ENCODE peak calls at places on chromosomes 12 and 14, in nine cellular contexts. S is NCI-H1930, C is cardiac fibroblast, P is fibroblast of pulmonary artery, E is cerebellar nuclear complex, X is fibroblast of lung, Z is nucleus accumbens, G is tibial artery, K is neural crest cell. W is an unnamed sample.

GRCh38 chr12:79776111-79776510 is 85.3 kb upstream of the PAWR start:
- DNase-seq in P (peak; percentile 71), Z (no peak), E (no peak), G (no peak), S (no peak), X (peak; percentile 75), C (peak; percentile 72), K (no peak), W (peak; percentile 88)

GRCh38 chr12:93427779-93428564 is 13.8 kb downstream of the UBE2N start:
- DNase-seq in K (no peak), G (no peak), P (peak; percentile 57), Z (no peak), S (no peak), E (no peak), X (peak; percentile 62), C (peak; percentile 48), W (no peak)

GRCh38 chr14:57057803-57058202 is 210.9 kb downstream of the EXOC5 start:
- DNase-seq in X (no peak), S (no peak), Z (no peak), P (no peak), E (no peak), C (no peak), K (no peak), G (no peak), W (no peak)

GRCh38 chr12:40727774-40728483 is 35.7 kb downstream of the CNTN1 start:
- DNase-seq in C (no peak), K (no peak), Z (no peak), X (no peak), P (no peak), E (no peak), G (no peak), S (no peak), W (no peak)

GRCh38 chr12:53046655-53047220 is 3.1 kb upstream of the TNS2 start:
- DNase-seq in E (no peak), K (peak; percentile 53), X (peak; percentile 92), P (peak; percentile 89), C (peak; percentile 83), S (no peak), G (peak; percentile 95), Z (peak; percentile 71), W (no peak)

GRCh38 chr12:124551268-124552144 is 15.9 kb downstream of the NCOR2 start:
- DNase-seq in G (peak; percentile 85), E (no peak), S (peak; percentile 41), P (no peak), K (no peak), X (no peak), C (no peak), Z (peak; percentile 42), W (peak; percentile 16)

GRCh38 chr14:68814376-68815287 is 21.8 kb upstream of the ZFP36L1 start:
- DNase-seq in E (no peak), Z (no peak), C (peak; percentile 56), X (peak; percentile 72), K (peak; percentile 48), P (peak; percentile 53), S (no peak), G (peak; percentile 50), W (peak; percentile 77)

GRCh38 chr12:17206553-17206952 is 600.6 kb upstream of the LMO3 start:
- DNase-seq in G (no peak), X (no peak), C (no peak), E (no peak), P (no peak), K (no peak), Z (no peak), S (no peak), W (no peak)

GRCh38 chr14:33568935-33569579 is 381.8 kb downstream of the EGLN3 start:
- DNase-seq in E (no peak), X (peak; percentile 65), P (peak; percentile 51), K (no peak), Z (no peak), C (peak; percentile 72), G (no peak), S (no peak), W (no peak)

GRCh38 chr14:41604793-41605534 is 1.7 kb upstream of the LRFN5 start:
- DNase-seq in E (no peak), P (peak; percentile 93), K (peak; percentile 60), Z (no peak), G (no peak), C (peak; percentile 79), S (peak; percentile 42), X (peak; percentile 89), W (peak; percentile 13)

GRCh38 chr14:94028450-94028826 is 2.3 kb downstream of the OTUB2 start:
- DNase-seq in G (no peak), S (no peak), K (no peak), X (peak; percentile 71), Z (no peak), C (peak; percentile 55), P (peak; percentile 31), E (no peak), W (no peak)

GRCh38 chr14:72928872-72929271 is 2.6 kb downstream of the DCAF4 start:
- DNase-seq in P (no peak), Z (no peak), G (no peak), S (no peak), K (no peak), E (no peak), X (no peak), C (no peak), W (no peak)

GRCh38 chr12:64633940-64634337 is 23.6 kb downstream of the RASSF3 start:
- DNase-seq in C (peak; percentile 77), Z (no peak), E (no peak), G (peak; percentile 59), P (peak; percentile 74), X (peak; percentile 75), S (no peak), K (no peak), W (peak; percentile 68)

GRCh38 chr12:126784328-126784921 is 1482.5 kb upstream of the TMEM132C start:
- DNase-seq in K (peak; percentile 52), G (no peak), S (peak; percentile 1), X (peak; percentile 30), Z (no peak), E (no peak), P (peak; percentile 14), C (peak; percentile 62), W (peak; percentile 87)

GRCh38 chr14:50773632-50774541 is 57.1 kb downstream of the NIN start:
- DNase-seq in E (no peak), S (peak; percentile 35), P (peak; percentile 44), X (peak; percentile 32), G (peak; percentile 30), Z (peak; percentile 40), C (peak; percentile 56), K (peak; percentile 48), W (peak; percentile 71)

GRCh38 chr12:92608418-92609091 is 94.2 kb upstream of the PLEKHG7 start:
- DNase-seq in E (peak; percentile 42), Z (no peak), X (peak; percentile 50), C (peak; percentile 83), K (no peak), G (no peak), P (peak; percentile 67), S (no peak), W (peak; percentile 74)

GRCh38 chr12:112595415-112595814 is 176.7 kb downstream of the PTPN11 start:
- DNase-seq in K (no peak), E (no peak), X (no peak), P (no peak), G (no peak), C (no peak), Z (no peak), S (no peak), W (no peak)

GRCh38 chr12:108565976-108566375 is 3.6 kb downstream of the ISCU start:
- DNase-seq in G (peak; percentile 70), E (no peak), C (peak; percentile 92), S (no peak), P (peak; percentile 86), K (no peak), Z (no peak), X (peak; percentile 68), W (peak; percentile 87)

W was measured in SK-MEL-5.